ENCODE peak calls at places on chromosomes 4 and X, in four cellular contexts. Z is HepG2, W is WTC11, K is K562. V is an unnamed sample.

GRCh38 chrX:65331371-65331770 is 203.2 kb downstream of the LAS1L start:
- DNase-seq in Z (no peak), W (no peak), K (no peak), V (no peak)

GRCh38 chrX:49816435-49816834 is 12.7 kb upstream of the PAGE4 start:
- DNase-seq in Z (peak), W (no peak), K (no peak), V (no peak)

GRCh38 chr4:41896648-41897047 is 38.6 kb upstream of the TMEM33 start:
- DNase-seq in Z (no peak), W (no peak), K (no peak), V (no peak)

GRCh38 chrX:19063030-19063429 is 59.2 kb downstream of the ADGRG2 start:
- DNase-seq in Z (no peak), W (no peak), K (no peak), V (no peak)

GRCh38 chr4:184473515-184474260 is 662 bp downstream of the IRF2 start:
- DNase-seq in Z (no peak), W (peak), K (peak), V (no peak)

GRCh38 chr4:185710487-185710995 is 101.5 kb downstream of the SORBS2 start:
- DNase-seq in Z (no peak), W (no peak), K (no peak), V (no peak)

GRCh38 chrX:48978226-48978625 is 6.6 kb upstream of the KCND1 start:
- DNase-seq in Z (no peak), W (no peak), K (no peak), V (no peak)

GRCh38 chr4:132063829-132064228 is 1085.3 kb upstream of the PCDH10 start:
- DNase-seq in Z (no peak), W (no peak), K (no peak), V (no peak)

GRCh38 chrX:105634180-105634579 is 188.2 kb upstream of the NRK start:
- DNase-seq in Z (no peak), W (no peak), K (no peak), V (no peak)

GRCh38 chr4:22416403-22416802 is 99.5 kb downstream of the ADGRA3 start:
- DNase-seq in Z (no peak), W (no peak), K (no peak), V (no peak)

GRCh38 chr4:38868055-38868965 is 704 bp downstream of the FAM114A1 start:
- DNase-seq in Z (no peak), W (peak), K (no peak), V (no peak)

GRCh38 chrX:41984628-41985027 is 61.3 kb upstream of the CASK start:
- DNase-seq in Z (no peak), W (no peak), K (no peak), V (no peak)

GRCh38 chrX:41982966-41983365 is 59.6 kb upstream of the CASK start:
- DNase-seq in Z (no peak), W (no peak), K (no peak), V (no peak)

GRCh38 chrX:41981481-41982013 is 58.2 kb upstream of the CASK start:
- DNase-seq in Z (no peak), W (no peak), K (no peak), V (no peak)
- TF ChIP-seq CREM in Z (no peak), W (no peak), K (no peak), V (no peak)

GRCh38 chrX:134885336-134886016 is 105.3 kb upstream of the SMIM10 start:
- DNase-seq in Z (peak), W (no peak), K (no peak), V (no peak)

GRCh38 chrX:134880866-134881265 is 109.9 kb upstream of the SMIM10 start:
- DNase-seq in Z (no peak), W (no peak), K (no peak), V (no peak)

GRCh38 chrX:134891652-134892051 is 99.1 kb upstream of the SMIM10 start:
- DNase-seq in Z (no peak), W (no peak), K (no peak), V (no peak)

GRCh38 chrX:134883134-134883700 is 107.6 kb upstream of the SMIM10 start:
- DNase-seq in Z (no peak), W (no peak), K (no peak), V (no peak)

DNA sequence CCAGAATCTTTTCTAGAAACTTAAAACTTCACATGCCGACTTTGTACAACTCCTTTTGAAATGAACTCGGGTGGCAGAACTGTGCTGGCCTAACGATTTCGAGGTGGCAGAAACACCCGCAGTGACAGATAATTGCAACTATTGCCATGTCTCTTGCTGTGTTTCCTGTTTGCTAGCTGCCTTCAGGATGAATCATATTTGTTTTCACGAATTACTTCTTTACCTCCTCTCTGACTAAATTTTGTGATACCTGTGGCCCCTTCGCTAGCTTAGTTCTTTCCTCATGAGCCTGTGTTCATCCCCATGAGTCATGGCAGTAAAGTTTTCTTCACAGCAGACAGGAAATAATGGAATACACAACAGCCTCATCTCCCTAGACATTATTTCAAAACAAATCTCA is 104.6 kb upstream of the SMIM10 start:
- DNase-seq in Z (peak), W (no peak), K (no peak), V (no peak)
- TF ChIP-seq CREM in Z (no peak), W (no peak), K (no peak), V (no peak)

GRCh38 chrX:110081320-110081719 is 78.4 kb downstream of the TMEM164 start:
- DNase-seq in Z (no peak), W (no peak), K (no peak), V (no peak)
- TF ChIP-seq CREM in Z (no peak), W (no peak), K (no peak), V (no peak)

GRCh38 chrX:15903186-15903681 is 48.6 kb upstream of the AP1S2 start:
- DNase-seq in Z (no peak), W (no peak), K (no peak), V (peak)
- TF ChIP-seq CREM in Z (no peak), W (no peak), K (no peak), V (peak)

GRCh38 chrX:120125444-120125843 is 9.7 kb upstream of the RHOXF1 start:
- DNase-seq in Z (no peak), W (no peak), K (no peak), V (no peak)
- TF ChIP-seq CREM in Z (no peak), W (no peak), K (no peak), V (no peak)

DNA sequence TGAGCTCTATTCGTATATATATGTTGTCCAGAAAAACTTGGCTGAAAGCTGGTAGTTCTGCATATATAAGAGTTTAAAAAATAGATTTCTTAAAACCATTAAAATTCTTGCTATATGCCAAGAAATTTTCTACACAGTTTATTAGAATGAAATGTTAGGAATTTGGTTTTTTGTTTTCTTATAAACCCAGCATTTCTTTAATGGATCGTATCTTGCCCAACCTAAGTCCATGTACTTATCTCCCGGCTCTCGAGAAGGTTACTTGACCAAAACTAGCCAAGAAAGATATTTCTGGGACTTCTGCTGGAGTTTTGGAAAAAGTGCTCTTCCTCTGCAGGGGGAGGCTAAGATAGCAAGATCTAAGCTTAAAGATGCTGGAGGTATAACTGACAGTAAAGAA is 4.7 kb upstream of the ASB5 start:
- DNase-seq in Z (no peak), W (no peak), K (no peak), V (no peak)
- TF ChIP-seq CREM in Z (no peak), W (no peak), K (no peak), V (no peak)

DNA sequence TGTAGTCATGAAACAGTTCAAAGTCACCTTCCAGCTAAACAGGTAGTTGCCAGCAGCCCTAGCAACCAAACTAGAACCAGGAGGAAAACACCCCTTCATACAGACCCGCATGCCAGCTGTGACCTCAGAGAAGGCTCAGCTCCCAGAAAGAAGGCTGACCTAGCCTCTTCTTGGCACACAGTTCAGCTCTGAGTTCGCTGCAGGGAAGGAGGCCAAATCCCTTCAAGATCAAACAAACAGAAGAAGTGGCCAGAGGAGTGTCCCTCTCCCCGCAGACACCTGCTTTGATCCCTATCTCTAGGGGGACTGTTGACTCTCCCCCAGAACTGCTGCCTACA is 56.0 kb downstream of the HADH start:
- DNase-seq in Z (no peak), W (no peak), K (no peak), V (no peak)
- TF ChIP-seq CREM in Z (no peak), W (no peak), K (no peak), V (no peak)

DNA sequence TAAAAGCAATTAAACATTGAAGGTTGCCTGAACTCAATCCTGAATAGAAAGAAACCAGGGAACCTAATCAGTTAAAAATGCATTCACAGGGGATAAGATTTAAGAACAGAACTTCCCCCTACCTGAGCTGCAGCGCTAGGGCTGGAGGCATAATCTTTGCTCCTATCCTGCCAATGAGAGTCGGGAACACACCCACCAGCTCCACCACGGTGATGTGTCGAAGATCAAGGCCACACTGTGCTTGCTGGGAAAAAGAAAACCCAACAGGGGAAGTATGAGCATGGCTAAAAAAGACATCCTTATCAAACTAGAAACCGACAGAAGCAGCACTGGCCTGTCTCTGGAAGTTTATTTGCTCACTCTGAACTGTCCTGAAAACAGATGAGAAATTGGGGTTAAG is 66.3 kb downstream of the SRPX start:
- DNase-seq in Z (peak), W (no peak), K (peak), V (no peak)
- TF ChIP-seq CREM in Z (no peak), W (no peak), K (no peak), V (no peak)